ENCODE peak calls at places on chromosomes 11 and 22, in five cellular contexts. P is NAMALWA; I is activated CD8-positive, alpha-beta memory T cell treated with anti-CD3 and anti-CD28 coated beads, Interleukin-2, amount 50 U/mL, for 4 hours; V is HEK293T; C is psoas muscle. W is an unnamed sample.

GRCh38 chr11:125428486-125429173 is 67.4 kb downstream of the FEZ1 start:
- DNase-seq in P (peak; percentile 31), I (no peak), V (no peak), C (no peak), W (no peak)

GRCh38 chr11:27347949-27348879 is 14.8 kb downstream of the CCDC34 start:
- DNase-seq in P (no peak), I (no peak), V (peak; percentile 12), C (no peak), W (no peak)

GRCh38 chr11:12523180-12523924 is 146.0 kb downstream of the PARVA start:
- DNase-seq in P (no peak), I (no peak), V (no peak), C (no peak), W (no peak)

GRCh38 chr22:27252282-27253049 is 549.1 kb downstream of the MN1 start:
- DNase-seq in P (no peak), I (no peak), V (no peak), C (peak; percentile 61), W (no peak)

GRCh38 chr22:36455571-36456458 is 25.6 kb downstream of the TXN2 start:
- DNase-seq in P (no peak), I (no peak), V (no peak), C (no peak), W (no peak)

GRCh38 chr22:47213571-47214230 is 451.3 kb downstream of the TBC1D22A start:
- DNase-seq in P (peak; percentile 75), I (peak; percentile 43), V (peak; percentile 64), C (no peak), W (no peak)

GRCh38 chr11:131681875-131682274 is 311.5 kb downstream of the NTM start:
- DNase-seq in P (no peak), I (no peak), V (no peak), C (no peak), W (no peak)

GRCh38 chr11:70796601-70797000 is 398.3 kb downstream of the CTTN start:
- DNase-seq in P (peak; percentile 26), I (no peak), V (no peak), C (no peak), W (no peak)

GRCh38 chr11:58914821-58915543 is 24.3 kb upstream of the GLYATL1 start:
- DNase-seq in P (no peak), I (no peak), V (no peak), C (no peak), W (no peak)

GRCh38 chr22:45212306-45212709 is 28.4 kb downstream of the KIAA0930 start:
- DNase-seq in P (no peak), I (no peak), V (no peak), C (peak; percentile 78), W (no peak)

GRCh38 chr11:69078930-69079607 is 30.3 kb downstream of the TPCN2 start:
- DNase-seq in P (no peak), I (no peak), V (no peak), C (no peak), W (no peak)

GRCh38 chr11:65651589-65652510 is 10.9 kb downstream of the RELA start:
- DNase-seq in P (no peak), I (no peak), V (no peak), C (no peak), W (peak; percentile 60)

GRCh38 chr22:44357962-44358553 is 45.3 kb upstream of the SHISAL1 start:
- DNase-seq in P (no peak), I (no peak), V (no peak), C (no peak), W (no peak)

GRCh38 chr22:38034278-38034882 is 22.8 kb upstream of the PICK1 start:
- DNase-seq in P (no peak), I (no peak), V (peak; percentile 63), C (peak; percentile 63), W (no peak)

GRCh38 chr11:132187391-132187790 is 817.0 kb downstream of the NTM start:
- DNase-seq in P (no peak), I (no peak), V (no peak), C (no peak), W (no peak)

GRCh38 chr22:35380013-35380412 is 883 bp upstream of the HMOX1 start:
- DNase-seq in P (no peak), I (no peak), V (no peak), C (no peak), W (no peak)

GRCh38 chr22:42284230-42284591 is 13.8 kb upstream of the TCF20 start:
- DNase-seq in P (no peak), I (no peak), V (no peak), C (no peak), W (no peak)

GRCh38 chr22:20268350-20269012 is 363 bp upstream of the RTN4R start:
- DNase-seq in P (peak; percentile 62), I (peak; percentile 55), V (peak; percentile 85), C (peak; percentile 69), W (no peak)

GRCh38 chr11:12693485-12694181 is 19.4 kb downstream of the TEAD1 start:
- DNase-seq in P (no peak), I (no peak), V (no peak), C (peak; percentile 32), W (no peak)

GRCh38 chr11:3807856-3808845 is at the start of gene PGAP2:
- DNase-seq in P (peak; percentile 60), I (peak; percentile 60), V (peak; percentile 80), C (peak; percentile 60), W (peak; percentile 72)

GRCh38 chr11:128467610-128468041 is 119.7 kb downstream of the ETS1 start:
- DNase-seq in P (no peak), I (no peak), V (no peak), C (peak; percentile 49), W (no peak)

GRCh38 chr11:113202431-113202830 is 112.0 kb upstream of the TTC12 start:
- DNase-seq in P (no peak), I (no peak), V (no peak), C (no peak), W (no peak)

GRCh38 chr11:1501421-1502167 is 15.0 kb upstream of the MOB2 start:
- DNase-seq in P (no peak), I (no peak), V (no peak), C (no peak), W (no peak)

GRCh38 chr11:121435796-121436511 is 16.2 kb upstream of the SORL1 start:
- DNase-seq in P (no peak), I (no peak), V (no peak), C (no peak), W (no peak)

GRCh38 chr11:64754919-64755662 is 4.7 kb downstream of the PYGM start:
- DNase-seq in P (no peak), I (no peak), V (no peak), C (peak; percentile 35), W (no peak)

GRCh38 chr22:35947794-35948425 is 80.7 kb downstream of the RBFOX2 start:
- DNase-seq in P (no peak), I (no peak), V (no peak), C (no peak), W (no peak)

GRCh38 chr11:81959341-81959740 is 774.3 kb downstream of the FAM181B start:
- DNase-seq in P (no peak), I (no peak), V (no peak), C (no peak), W (no peak)

GRCh38 chr11:111730871-111731591 is 35.2 kb downstream of the PPP2R1B start:
- DNase-seq in P (no peak), I (no peak), V (peak; percentile 38), C (peak; percentile 74), W (no peak)

GRCh38 chr11:109423114-109423859 is 1.3 kb downstream of the C11orf87 start:
- DNase-seq in P (no peak), I (no peak), V (no peak), C (no peak), W (no peak)